ENCODE peak calls at places on chromosomes 1 and 21, in nine cellular contexts. One of them, this sample, is unnamed.

GRCh38 chr1:172674831-172675613 is 16.1 kb downstream of the FASLG start:
- DNase-seq in activated T-helper 1 cell treated with anti-CD3 and anti-CD28 coated beads, Interleukin-2, amount 50 U/mL, for 16 hours: no peak
- DNase-seq in left ventricle myocardium inferior: no peak
- DNase-seq in kidney tubule cell: no peak
- DNase-seq in foreskin fibroblast: no peak
- DNase-seq in K562: no peak
- DNase-seq in ELR: no peak
- DNase-seq in uterus: no peak
- DNase-seq in colonic mucosa: no peak
- DNase-seq in this sample: no peak

GRCh38 chr1:197675475-197676324 is 99.6 kb downstream of the DENND1B start:
- DNase-seq in activated T-helper 1 cell treated with anti-CD3 and anti-CD28 coated beads, Interleukin-2, amount 50 U/mL, for 16 hours: no peak
- DNase-seq in left ventricle myocardium inferior: no peak
- DNase-seq in kidney tubule cell: no peak
- DNase-seq in foreskin fibroblast: no peak
- DNase-seq in K562: no peak
- DNase-seq in ELR: peak; percentile 30
- DNase-seq in uterus: peak; percentile 13
- DNase-seq in colonic mucosa: peak; percentile 25
- DNase-seq in this sample: no peak

GRCh38 chr1:110243581-110243980 is 33.5 kb downstream of the KCNC4 start:
- DNase-seq in activated T-helper 1 cell treated with anti-CD3 and anti-CD28 coated beads, Interleukin-2, amount 50 U/mL, for 16 hours: no peak
- DNase-seq in left ventricle myocardium inferior: no peak
- DNase-seq in kidney tubule cell: no peak
- DNase-seq in foreskin fibroblast: no peak
- DNase-seq in K562: no peak
- DNase-seq in ELR: no peak
- DNase-seq in uterus: no peak
- DNase-seq in colonic mucosa: no peak
- DNase-seq in this sample: no peak

GRCh38 chr1:175612286-175612685 is 131.1 kb downstream of the TNR start:
- DNase-seq in activated T-helper 1 cell treated with anti-CD3 and anti-CD28 coated beads, Interleukin-2, amount 50 U/mL, for 16 hours: no peak
- DNase-seq in left ventricle myocardium inferior: no peak
- DNase-seq in kidney tubule cell: no peak
- DNase-seq in foreskin fibroblast: no peak
- DNase-seq in K562: no peak
- DNase-seq in ELR: no peak
- DNase-seq in uterus: no peak
- DNase-seq in colonic mucosa: no peak
- DNase-seq in this sample: no peak

GRCh38 chr1:167934407-167935251 is 1.9 kb upstream of the DCAF6 start:
- DNase-seq in activated T-helper 1 cell treated with anti-CD3 and anti-CD28 coated beads, Interleukin-2, amount 50 U/mL, for 16 hours: no peak
- DNase-seq in left ventricle myocardium inferior: no peak
- DNase-seq in kidney tubule cell: no peak
- DNase-seq in foreskin fibroblast: peak; percentile 64
- DNase-seq in K562: no peak
- DNase-seq in ELR: peak; percentile 60
- DNase-seq in uterus: no peak
- DNase-seq in colonic mucosa: no peak
- DNase-seq in this sample: no peak

GRCh38 chr21:32329331-32329730 is 30.7 kb downstream of the MRAP start:
- DNase-seq in activated T-helper 1 cell treated with anti-CD3 and anti-CD28 coated beads, Interleukin-2, amount 50 U/mL, for 16 hours: no peak
- DNase-seq in left ventricle myocardium inferior: no peak
- DNase-seq in kidney tubule cell: no peak
- DNase-seq in foreskin fibroblast: peak; percentile 23
- DNase-seq in K562: no peak
- DNase-seq in ELR: peak; percentile 8
- DNase-seq in uterus: peak; percentile 41
- DNase-seq in colonic mucosa: no peak
- DNase-seq in this sample: peak; percentile 38

GRCh38 chr1:7549277-7549676 is 221.8 kb upstream of the VAMP3 start:
- DNase-seq in activated T-helper 1 cell treated with anti-CD3 and anti-CD28 coated beads, Interleukin-2, amount 50 U/mL, for 16 hours: no peak
- DNase-seq in left ventricle myocardium inferior: no peak
- DNase-seq in kidney tubule cell: peak; percentile 96
- DNase-seq in foreskin fibroblast: peak; percentile 15
- DNase-seq in K562: no peak
- DNase-seq in ELR: peak; percentile 83
- DNase-seq in uterus: peak; percentile 31
- DNase-seq in colonic mucosa: no peak
- DNase-seq in this sample: peak; percentile 86

GRCh38 chr1:41513388-41513745 is 28.9 kb upstream of the EDN2 start:
- DNase-seq in activated T-helper 1 cell treated with anti-CD3 and anti-CD28 coated beads, Interleukin-2, amount 50 U/mL, for 16 hours: no peak
- DNase-seq in left ventricle myocardium inferior: no peak
- DNase-seq in kidney tubule cell: no peak
- DNase-seq in foreskin fibroblast: no peak
- DNase-seq in K562: peak; percentile 64
- DNase-seq in ELR: no peak
- DNase-seq in uterus: no peak
- DNase-seq in colonic mucosa: no peak
- DNase-seq in this sample: no peak

GRCh38 chr1:229943988-229944743 is 122.9 kb upstream of the GALNT2 start:
- DNase-seq in activated T-helper 1 cell treated with anti-CD3 and anti-CD28 coated beads, Interleukin-2, amount 50 U/mL, for 16 hours: no peak
- DNase-seq in left ventricle myocardium inferior: no peak
- DNase-seq in kidney tubule cell: no peak
- DNase-seq in foreskin fibroblast: no peak
- DNase-seq in K562: no peak
- DNase-seq in ELR: no peak
- DNase-seq in uterus: no peak
- DNase-seq in colonic mucosa: no peak
- DNase-seq in this sample: no peak

GRCh38 chr1:153466908-153467307 is 6.5 kb upstream of the S100A7 start:
- DNase-seq in activated T-helper 1 cell treated with anti-CD3 and anti-CD28 coated beads, Interleukin-2, amount 50 U/mL, for 16 hours: no peak
- DNase-seq in left ventricle myocardium inferior: no peak
- DNase-seq in kidney tubule cell: no peak
- DNase-seq in foreskin fibroblast: no peak
- DNase-seq in K562: no peak
- DNase-seq in ELR: no peak
- DNase-seq in uterus: no peak
- DNase-seq in colonic mucosa: no peak
- DNase-seq in this sample: peak; percentile 6

GRCh38 chr1:112450773-112451172 is 54.8 kb downstream of the CTTNBP2NL start:
- DNase-seq in activated T-helper 1 cell treated with anti-CD3 and anti-CD28 coated beads, Interleukin-2, amount 50 U/mL, for 16 hours: no peak
- DNase-seq in left ventricle myocardium inferior: no peak
- DNase-seq in kidney tubule cell: no peak
- DNase-seq in foreskin fibroblast: no peak
- DNase-seq in K562: no peak
- DNase-seq in ELR: no peak
- DNase-seq in uterus: no peak
- DNase-seq in colonic mucosa: no peak
- DNase-seq in this sample: no peak

GRCh38 chr1:42085596-42085995 is 67.6 kb upstream of the GUCA2B start:
- DNase-seq in activated T-helper 1 cell treated with anti-CD3 and anti-CD28 coated beads, Interleukin-2, amount 50 U/mL, for 16 hours: no peak
- DNase-seq in left ventricle myocardium inferior: no peak
- DNase-seq in kidney tubule cell: no peak
- DNase-seq in foreskin fibroblast: peak; percentile 6
- DNase-seq in K562: no peak
- DNase-seq in ELR: no peak
- DNase-seq in uterus: no peak
- DNase-seq in colonic mucosa: no peak
- DNase-seq in this sample: no peak

GRCh38 chr1:92877081-92877711 is 45.4 kb downstream of the RPL5 start:
- DNase-seq in activated T-helper 1 cell treated with anti-CD3 and anti-CD28 coated beads, Interleukin-2, amount 50 U/mL, for 16 hours: no peak
- DNase-seq in left ventricle myocardium inferior: no peak
- DNase-seq in kidney tubule cell: no peak
- DNase-seq in foreskin fibroblast: no peak
- DNase-seq in K562: no peak
- DNase-seq in ELR: no peak
- DNase-seq in uterus: no peak
- DNase-seq in colonic mucosa: no peak
- DNase-seq in this sample: no peak

GRCh38 chr1:62333431-62333830 is 14.2 kb upstream of the KANK4 start:
- DNase-seq in activated T-helper 1 cell treated with anti-CD3 and anti-CD28 coated beads, Interleukin-2, amount 50 U/mL, for 16 hours: no peak
- DNase-seq in left ventricle myocardium inferior: no peak
- DNase-seq in kidney tubule cell: peak; percentile 49
- DNase-seq in foreskin fibroblast: no peak
- DNase-seq in K562: no peak
- DNase-seq in ELR: peak; percentile 62
- DNase-seq in uterus: no peak
- DNase-seq in colonic mucosa: no peak
- DNase-seq in this sample: no peak

GRCh38 chr21:45421846-45422775 is 17.1 kb downstream of the COL18A1 start:
- DNase-seq in activated T-helper 1 cell treated with anti-CD3 and anti-CD28 coated beads, Interleukin-2, amount 50 U/mL, for 16 hours: no peak
- DNase-seq in left ventricle myocardium inferior: peak; percentile 11
- DNase-seq in kidney tubule cell: peak; percentile 73
- DNase-seq in foreskin fibroblast: no peak
- DNase-seq in K562: no peak
- DNase-seq in ELR: no peak
- DNase-seq in uterus: no peak
- DNase-seq in colonic mucosa: no peak
- DNase-seq in this sample: no peak

GRCh38 chr1:221457706-221458429 is 284.0 kb downstream of the DUSP10 start:
- DNase-seq in activated T-helper 1 cell treated with anti-CD3 and anti-CD28 coated beads, Interleukin-2, amount 50 U/mL, for 16 hours: no peak
- DNase-seq in left ventricle myocardium inferior: no peak
- DNase-seq in kidney tubule cell: no peak
- DNase-seq in foreskin fibroblast: peak; percentile 30
- DNase-seq in K562: no peak
- DNase-seq in ELR: peak; percentile 20
- DNase-seq in uterus: no peak
- DNase-seq in colonic mucosa: no peak
- DNase-seq in this sample: no peak

GRCh38 chr1:63266857-63267256 is 55.5 kb upstream of the FOXD3 start:
- DNase-seq in activated T-helper 1 cell treated with anti-CD3 and anti-CD28 coated beads, Interleukin-2, amount 50 U/mL, for 16 hours: no peak
- DNase-seq in left ventricle myocardium inferior: no peak
- DNase-seq in kidney tubule cell: no peak
- DNase-seq in foreskin fibroblast: no peak
- DNase-seq in K562: no peak
- DNase-seq in ELR: no peak
- DNase-seq in uterus: no peak
- DNase-seq in colonic mucosa: no peak
- DNase-seq in this sample: no peak

GRCh38 chr21:39012314-39013230 is 170.7 kb downstream of the PSMG1 start:
- DNase-seq in activated T-helper 1 cell treated with anti-CD3 and anti-CD28 coated beads, Interleukin-2, amount 50 U/mL, for 16 hours: no peak
- DNase-seq in left ventricle myocardium inferior: no peak
- DNase-seq in kidney tubule cell: no peak
- DNase-seq in foreskin fibroblast: no peak
- DNase-seq in K562: no peak
- DNase-seq in ELR: no peak
- DNase-seq in uterus: no peak
- DNase-seq in colonic mucosa: no peak
- DNase-seq in this sample: no peak

GRCh38 chr1:33902486-33903209 is 38.8 kb downstream of the HMGB4 start:
- DNase-seq in activated T-helper 1 cell treated with anti-CD3 and anti-CD28 coated beads, Interleukin-2, amount 50 U/mL, for 16 hours: no peak
- DNase-seq in left ventricle myocardium inferior: no peak
- DNase-seq in kidney tubule cell: peak; percentile 55
- DNase-seq in foreskin fibroblast: no peak
- DNase-seq in K562: no peak
- DNase-seq in ELR: no peak
- DNase-seq in uterus: no peak
- DNase-seq in colonic mucosa: no peak
- DNase-seq in this sample: no peak

GRCh38 chr1:197437891-197438853 is 170.1 kb downstream of the CRB1 start:
- DNase-seq in activated T-helper 1 cell treated with anti-CD3 and anti-CD28 coated beads, Interleukin-2, amount 50 U/mL, for 16 hours: no peak
- DNase-seq in left ventricle myocardium inferior: no peak
- DNase-seq in kidney tubule cell: no peak
- DNase-seq in foreskin fibroblast: no peak
- DNase-seq in K562: no peak
- DNase-seq in ELR: no peak
- DNase-seq in uterus: no peak
- DNase-seq in colonic mucosa: no peak
- DNase-seq in this sample: no peak

GRCh38 chr1:41773144-41773571 is 145.6 kb downstream of the HIVEP3 start:
- DNase-seq in activated T-helper 1 cell treated with anti-CD3 and anti-CD28 coated beads, Interleukin-2, amount 50 U/mL, for 16 hours: no peak
- DNase-seq in left ventricle myocardium inferior: no peak
- DNase-seq in kidney tubule cell: peak; percentile 58
- DNase-seq in foreskin fibroblast: peak; percentile 86
- DNase-seq in K562: no peak
- DNase-seq in ELR: peak; percentile 21
- DNase-seq in uterus: no peak
- DNase-seq in colonic mucosa: no peak
- DNase-seq in this sample: no peak